ENCODE peak calls at places on chromosomes 11 and 22, in seven cellular contexts. O is NCI-H345, C is posterior vena cava, X is endothelial cell, I is WERI-Rb-1, L is H4, G is Ammon's horn. M is an unnamed sample.

GRCh38 chr11:72015511-72016061 is 16.9 kb downstream of the IL18BP start:
- DNase-seq in O (no peak), C (no peak), X (peak), I (peak), L (no peak), G (no peak), M (no peak)

GRCh38 chr11:10590516-10590915 is 22.1 kb upstream of the LYVE1 start:
- DNase-seq in O (no peak), C (no peak), X (no peak), I (no peak), L (no peak), G (no peak), M (no peak)

GRCh38 chr11:44624761-44625221 is 59.3 kb downstream of the CD82 start:
- DNase-seq in O (no peak), C (peak), X (no peak), I (peak), L (peak), G (no peak), M (no peak)

GRCh38 chr11:113023228-113023627 is 62.0 kb downstream of the NCAM1 start:
- DNase-seq in O (no peak), C (no peak), X (no peak), I (no peak), L (no peak), G (peak), M (peak)

GRCh38 chr22:41752011-41752975 is 48.2 kb upstream of the CCDC134 start:
- DNase-seq in O (no peak), C (peak), X (no peak), I (no peak), L (no peak), G (no peak), M (no peak)

GRCh38 chr22:48217596-48217995 is 1455.1 kb downstream of the TBC1D22A start:
- DNase-seq in O (no peak), C (no peak), X (no peak), I (no peak), L (no peak), G (no peak), M (no peak)

GRCh38 chr22:36235585-36235984 is 3.7 kb downstream of the APOL2 start:
- DNase-seq in O (no peak), C (no peak), X (no peak), I (no peak), L (no peak), G (no peak), M (no peak)

GRCh38 chr11:27183672-27184457 is 143.2 kb downstream of the BBOX1 start:
- DNase-seq in O (peak), C (no peak), X (peak), I (peak), L (peak), G (peak), M (peak)

GRCh38 chr11:62926669-62927455 is 5.7 kb upstream of the CHRM1 start:
- DNase-seq in O (no peak), C (peak), X (no peak), I (no peak), L (no peak), G (no peak), M (no peak)

GRCh38 chr11:112448806-112449205 is 188.1 kb upstream of the PLET1 start:
- DNase-seq in O (no peak), C (no peak), X (no peak), I (no peak), L (no peak), G (no peak), M (no peak)

GRCh38 chr11:62879554-62879953 is 1.1 kb upstream of the SLC3A2 start:
- DNase-seq in O (no peak), C (no peak), X (no peak), I (no peak), L (no peak), G (peak), M (no peak)

GRCh38 chr11:113419426-113420003 is 31.9 kb downstream of the ANKK1 start:
- DNase-seq in O (no peak), C (no peak), X (no peak), I (no peak), L (no peak), G (no peak), M (no peak)

GRCh38 chr22:42202669-42203068 is 67.8 kb downstream of the TCF20 start:
- DNase-seq in O (no peak), C (no peak), X (no peak), I (no peak), L (no peak), G (no peak), M (no peak)

GRCh38 chr11:133955091-133955846 is 1.5 kb downstream of the IGSF9B start:
- DNase-seq in O (no peak), C (no peak), X (no peak), I (no peak), L (no peak), G (peak), M (no peak)

GRCh38 chr11:35321532-35322320 is 97.6 kb downstream of the SLC1A2 start:
- DNase-seq in O (no peak), C (no peak), X (no peak), I (peak), L (no peak), G (no peak), M (no peak)

GRCh38 chr11:12683857-12684256 is 9.6 kb downstream of the TEAD1 start:
- DNase-seq in O (no peak), C (no peak), X (no peak), I (no peak), L (no peak), G (no peak), M (no peak)

GRCh38 chr11:34345012-34345804 is 12.6 kb downstream of the ABTB2 start:
- DNase-seq in O (peak), C (no peak), X (no peak), I (no peak), L (peak), G (no peak), M (no peak)

GRCh38 chr11:34161812-34162506 is 56.5 kb downstream of the NAT10 start:
- DNase-seq in O (no peak), C (no peak), X (no peak), I (no peak), L (no peak), G (no peak), M (no peak)

GRCh38 chr11:76480241-76480640 is 35.4 kb downstream of the EMSY start:
- DNase-seq in O (no peak), C (no peak), X (no peak), I (no peak), L (no peak), G (no peak), M (no peak)

GRCh38 chr11:57425565-57426438 is 1.1 kb downstream of the SLC43A3 start:
- DNase-seq in O (no peak), C (peak), X (no peak), I (no peak), L (no peak), G (peak), M (no peak)

GRCh38 chr22:39138357-39138997 is 14.0 kb downstream of the CBX7 start:
- DNase-seq in O (no peak), C (peak), X (no peak), I (no peak), L (no peak), G (no peak), M (no peak)

GRCh38 chr11:119148855-119149370 is at the start of gene ABCG4:
- DNase-seq in O (peak), C (no peak), X (peak), I (peak), L (no peak), G (no peak), M (no peak)

GRCh38 chr11:120235024-120235628 is 4.8 kb upstream of the POU2F3 start:
- DNase-seq in O (peak), C (no peak), X (peak), I (peak), L (peak), G (peak), M (no peak)

GRCh38 chr22:46963672-46964545 is 201.5 kb downstream of the TBC1D22A start:
- DNase-seq in O (peak), C (peak), X (no peak), I (no peak), L (no peak), G (no peak), M (no peak)

GRCh38 chr11:116787436-116787785 is 412 bp downstream of the ZPR1 start:
- DNase-seq in O (no peak), C (no peak), X (no peak), I (no peak), L (no peak), G (no peak), M (no peak)

GRCh38 chr11:130159657-130160459 is at the start of gene ST14:
- DNase-seq in O (peak), C (no peak), X (peak), I (no peak), L (no peak), G (no peak), M (no peak)

GRCh38 chr22:36010090-36010489 is 18.5 kb downstream of the RBFOX2 start:
- DNase-seq in O (peak), C (no peak), X (peak), I (no peak), L (no peak), G (no peak), M (no peak)

GRCh38 chr11:129728571-129728970 is 87.1 kb upstream of the TMEM45B start:
- DNase-seq in O (peak), C (no peak), X (no peak), I (no peak), L (no peak), G (no peak), M (no peak)

GRCh38 chr11:8327761-8328192 is 64.1 kb upstream of the LMO1 start:
- DNase-seq in O (no peak), C (no peak), X (no peak), I (no peak), L (no peak), G (no peak), M (no peak)

GRCh38 chr11:118953265-118953664 is 2.8 kb upstream of the UPK2 start:
- DNase-seq in O (peak), C (peak), X (peak), I (peak), L (no peak), G (peak), M (no peak)

GRCh38 chr11:123054301-123055065 is 7.5 kb downstream of the HSPA8 start:
- DNase-seq in O (peak), C (no peak), X (peak), I (peak), L (peak), G (peak), M (peak)

GRCh38 chr11:107859459-107860239 is 1.1 kb upstream of the SLC35F2 start:
- DNase-seq in O (peak), C (no peak), X (peak), I (peak), L (peak), G (peak), M (no peak)

GRCh38 chr22:22865311-22866072 is 22.1 kb upstream of the IGLL5 start:
- DNase-seq in O (no peak), C (no peak), X (no peak), I (no peak), L (no peak), G (no peak), M (no peak)

GRCh38 chr22:40855104-40855959 is 1.1 kb downstream of the ST13 start:
- DNase-seq in O (no peak), C (no peak), X (no peak), I (no peak), L (no peak), G (no peak), M (no peak)

GRCh38 chr11:2209370-2209801 is 37.8 kb upstream of the TH start:
- DNase-seq in O (no peak), C (peak), X (no peak), I (no peak), L (no peak), G (no peak), M (no peak)

GRCh38 chr11:82944198-82944597 is 42.7 kb downstream of the DDIAS start:
- DNase-seq in O (no peak), C (no peak), X (no peak), I (no peak), L (no peak), G (no peak), M (no peak)

M was measured in COLO829.